ENCODE peak calls at places on chromosomes 5 and 9, in nine cellular contexts. A is A549, R is IMR-90, L is suprapubic skin, J is esophagus squamous epithelium, G is lower leg skin, X is erythroblast, K is heart left ventricle, Q is uterus. E is an unnamed sample.

GRCh38 chr9:136849038-136849959 is at the start of gene PHPT1:
- DNase-seq in A (peak), R (peak), L (peak), J (peak), G (peak), X (peak), K (peak), Q (peak), E (peak)

GRCh38 chr5:10448754-10449345 is 7.2 kb downstream of the ROPN1L start:
- DNase-seq in A (no peak), R (no peak), L (no peak), J (no peak), G (no peak), X (no peak), K (no peak), Q (no peak), E (no peak)

GRCh38 chr5:133680830-133681555 is 68.7 kb upstream of the FSTL4 start:
- DNase-seq in A (no peak), R (no peak), L (peak), J (no peak), G (no peak), X (no peak), K (no peak), Q (no peak), E (no peak)

GRCh38 chr5:145471831-145472616 is 363.1 kb downstream of the PRELID2 start:
- DNase-seq in A (no peak), R (peak), L (no peak), J (no peak), G (no peak), X (peak), K (no peak), Q (no peak), E (no peak)

GRCh38 chr5:1907616-1908015 is 24.9 kb upstream of the IRX4 start:
- DNase-seq in A (no peak), R (no peak), L (no peak), J (no peak), G (no peak), X (no peak), K (no peak), Q (no peak), E (no peak)

GRCh38 chr5:56148453-56148971 is 84.6 kb downstream of the ANKRD55 start:
- DNase-seq in A (no peak), R (no peak), L (no peak), J (no peak), G (no peak), X (no peak), K (no peak), Q (no peak), E (no peak)

GRCh38 chr5:63573402-63573801 is 388.8 kb downstream of the HTR1A start:
- DNase-seq in A (no peak), R (no peak), L (no peak), J (no peak), G (no peak), X (no peak), K (no peak), Q (no peak), E (no peak)

GRCh38 chr9:121744002-121744686 is 92.7 kb downstream of the DAB2IP start:
- DNase-seq in A (peak), R (peak), L (no peak), J (no peak), G (peak), X (peak), K (peak), Q (no peak), E (no peak)

GRCh38 chr5:112762113-112762810 is 24.6 kb downstream of the APC start:
- DNase-seq in A (no peak), R (peak), L (no peak), J (no peak), G (no peak), X (no peak), K (no peak), Q (no peak), E (no peak)

GRCh38 chr5:73940747-73941146 is 314.8 kb downstream of the ARHGEF28 start:
- DNase-seq in A (no peak), R (no peak), L (no peak), J (no peak), G (no peak), X (no peak), K (no peak), Q (no peak), E (no peak)

GRCh38 chr9:19028835-19029451 is 4.1 kb downstream of the SAXO1 start:
- DNase-seq in A (peak), R (peak), L (no peak), J (no peak), G (peak), X (peak), K (peak), Q (peak), E (peak)

GRCh38 chr5:71701409-71701808 is 17.7 kb upstream of the CARTPT start:
- DNase-seq in A (no peak), R (no peak), L (no peak), J (no peak), G (no peak), X (no peak), K (no peak), Q (no peak), E (no peak)

GRCh38 chr5:172076783-172077244 is 70.4 kb upstream of the FBXW11 start:
- DNase-seq in A (no peak), R (peak), L (peak), J (no peak), G (no peak), X (no peak), K (no peak), Q (no peak), E (no peak)

GRCh38 chr5:176379881-176380280 is 8.5 kb downstream of the NOP16 start:
- DNase-seq in A (no peak), R (no peak), L (no peak), J (no peak), G (no peak), X (no peak), K (no peak), Q (no peak), E (no peak)

GRCh38 chr5:165224366-165224765 is 1718.9 kb downstream of the MAT2B start:
- DNase-seq in A (no peak), R (no peak), L (no peak), J (no peak), G (no peak), X (no peak), K (no peak), Q (no peak), E (no peak)

GRCh38 chr5:114308508-114308907 is 53.4 kb upstream of the KCNN2 start:
- DNase-seq in A (no peak), R (no peak), L (no peak), J (no peak), G (no peak), X (no peak), K (no peak), Q (no peak), E (no peak)

GRCh38 chr5:134873494-134873893 is 677 bp upstream of the TXNDC15 start:
- DNase-seq in A (no peak), R (no peak), L (no peak), J (no peak), G (no peak), X (no peak), K (no peak), Q (no peak), E (no peak)

GRCh38 chr9:16329699-16330113 is 540.8 kb downstream of the BNC2 start:
- DNase-seq in A (no peak), R (peak), L (no peak), J (no peak), G (no peak), X (no peak), K (peak), Q (peak), E (peak)

GRCh38 chr5:83029912-83030311 is 47.3 kb downstream of the TMEM167A start:
- DNase-seq in A (no peak), R (peak), L (no peak), J (no peak), G (no peak), X (peak), K (no peak), Q (no peak), E (no peak)

GRCh38 chr5:109575506-109575905 is 114.2 kb upstream of the MAN2A1 start:
- DNase-seq in A (no peak), R (no peak), L (no peak), J (no peak), G (no peak), X (no peak), K (no peak), Q (no peak), E (no peak)

GRCh38 chr9:109206670-109207069 is 39.6 kb upstream of the FRRS1L start:
- DNase-seq in A (no peak), R (no peak), L (no peak), J (no peak), G (no peak), X (peak), K (no peak), Q (no peak), E (no peak)

GRCh38 chr9:121725008-121725795 is 73.8 kb downstream of the DAB2IP start:
- DNase-seq in A (no peak), R (peak), L (peak), J (no peak), G (peak), X (no peak), K (peak), Q (peak), E (peak)

GRCh38 chr9:981491-981898 is 5.0 kb downstream of the DMRT3 start:
- DNase-seq in A (no peak), R (no peak), L (no peak), J (no peak), G (no peak), X (no peak), K (no peak), Q (no peak), E (no peak)

GRCh38 chr9:68747043-68747533 is 42.0 kb downstream of the PIP5K1B start:
- DNase-seq in A (no peak), R (no peak), L (no peak), J (no peak), G (no peak), X (peak), K (no peak), Q (no peak), E (no peak)

GRCh38 chr9:80866121-80866520 is 823.2 kb downstream of the TLE1 start:
- DNase-seq in A (no peak), R (no peak), L (no peak), J (no peak), G (no peak), X (no peak), K (no peak), Q (no peak), E (no peak)

GRCh38 chr5:173329370-173330150 is 1.3 kb upstream of the STC2 start:
- DNase-seq in A (no peak), R (no peak), L (peak), J (no peak), G (no peak), X (no peak), K (no peak), Q (no peak), E (no peak)

GRCh38 chr9:90300901-90301688 is 341.5 kb downstream of the DIRAS2 start:
- DNase-seq in A (peak), R (peak), L (no peak), J (no peak), G (peak), X (no peak), K (no peak), Q (peak), E (no peak)

GRCh38 chr5:58447231-58447630 is 12.7 kb downstream of the PLK2 start:
- DNase-seq in A (no peak), R (peak), L (no peak), J (no peak), G (no peak), X (no peak), K (no peak), Q (no peak), E (no peak)

GRCh38 chr9:38226491-38226951 is 157.5 kb upstream of the SHB start:
- DNase-seq in A (no peak), R (peak), L (no peak), J (no peak), G (no peak), X (no peak), K (no peak), Q (no peak), E (no peak)

GRCh38 chr9:136117291-136118060 is 1.2 kb downstream of the TMEM250 start:
- DNase-seq in A (no peak), R (no peak), L (no peak), J (no peak), G (no peak), X (peak), K (peak), Q (no peak), E (no peak)

GRCh38 chr9:37200572-37201005 is 80.2 kb downstream of the ZCCHC7 start:
- DNase-seq in A (no peak), R (peak), L (no peak), J (no peak), G (no peak), X (peak), K (no peak), Q (no peak), E (no peak)

GRCh38 chr9:113955076-113955752 is 79.1 kb downstream of the ZNF618 start:
- DNase-seq in A (no peak), R (peak), L (peak), J (no peak), G (peak), X (no peak), K (no peak), Q (no peak), E (no peak)

GRCh38 chr9:14080940-14081621 is 232.9 kb downstream of the NFIB start:
- DNase-seq in A (no peak), R (peak), L (no peak), J (no peak), G (no peak), X (no peak), K (no peak), Q (no peak), E (no peak)

GRCh38 chr5:34484591-34485228 is 171.4 kb upstream of the RAI14 start:
- DNase-seq in A (no peak), R (peak), L (no peak), J (no peak), G (no peak), X (no peak), K (no peak), Q (no peak), E (no peak)
- TF ChIP-seq POLR2A in A (no peak), R (no peak), L (no peak), J (no peak), G (no peak), X (no peak), K (no peak), Q (no peak), E (no peak)

GRCh38 chr9:128193469-128194096 is 2.2 kb upstream of the CIZ1 start:
- DNase-seq in A (no peak), R (no peak), L (no peak), J (no peak), G (no peak), X (no peak), K (no peak), Q (no peak), E (no peak)

GRCh38 chr9:128192601-128193371 is 1.4 kb upstream of the CIZ1 start:
- DNase-seq in A (peak), R (peak), L (peak), J (no peak), G (peak), X (peak), K (peak), Q (peak), E (peak)

GRCh38 chr9:128190013-128190412 is 1.4 kb downstream of the CIZ1 start:
- DNase-seq in A (no peak), R (no peak), L (no peak), J (no peak), G (no peak), X (peak), K (no peak), Q (no peak), E (no peak)

GRCh38 chr9:128190516-128191405 is 611 bp downstream of the CIZ1 start:
- DNase-seq in A (no peak), R (no peak), L (no peak), J (no peak), G (no peak), X (peak), K (no peak), Q (no peak), E (peak)

DNA sequence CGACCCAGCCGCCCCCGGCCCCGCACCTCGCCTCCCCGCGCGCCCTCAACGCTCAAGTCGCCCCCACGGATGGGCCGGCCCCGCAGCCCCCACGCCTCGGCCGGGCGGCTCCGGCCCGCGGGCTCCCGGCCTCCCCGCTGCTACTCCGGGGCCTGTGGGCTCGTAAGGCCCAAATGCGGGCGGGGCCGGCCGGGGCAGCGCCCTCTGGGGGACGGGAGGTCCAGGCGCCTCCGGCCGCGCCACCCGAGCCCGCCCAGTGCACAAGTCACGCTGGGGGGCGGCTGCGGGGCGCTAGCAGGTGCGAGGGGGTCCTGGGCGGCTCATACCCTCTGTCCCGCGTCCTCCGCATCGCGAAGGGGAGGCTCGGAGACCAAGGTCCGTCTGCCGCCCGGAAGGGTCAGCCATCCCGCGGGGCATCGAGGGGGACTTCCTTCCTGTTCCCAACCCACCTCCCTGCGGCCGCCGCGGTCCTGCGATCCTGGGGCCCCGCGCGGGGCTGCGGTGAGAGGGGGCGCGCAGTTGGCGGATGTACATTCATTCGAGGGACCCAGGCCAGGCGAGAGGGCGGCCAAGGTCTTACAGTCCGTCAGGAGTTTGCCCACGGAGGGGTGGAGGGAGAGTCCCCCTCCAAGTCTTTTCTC is at the start of gene CIZ1:
- DNase-seq in A (peak), R (peak), L (peak), J (no peak), G (no peak), X (peak), K (peak), Q (peak), E (peak)
- TF ChIP-seq POLR2A in A (peak), R (peak), L (peak), J (peak), G (no peak), X (peak), K (no peak), Q (peak), E (peak)

DNA sequence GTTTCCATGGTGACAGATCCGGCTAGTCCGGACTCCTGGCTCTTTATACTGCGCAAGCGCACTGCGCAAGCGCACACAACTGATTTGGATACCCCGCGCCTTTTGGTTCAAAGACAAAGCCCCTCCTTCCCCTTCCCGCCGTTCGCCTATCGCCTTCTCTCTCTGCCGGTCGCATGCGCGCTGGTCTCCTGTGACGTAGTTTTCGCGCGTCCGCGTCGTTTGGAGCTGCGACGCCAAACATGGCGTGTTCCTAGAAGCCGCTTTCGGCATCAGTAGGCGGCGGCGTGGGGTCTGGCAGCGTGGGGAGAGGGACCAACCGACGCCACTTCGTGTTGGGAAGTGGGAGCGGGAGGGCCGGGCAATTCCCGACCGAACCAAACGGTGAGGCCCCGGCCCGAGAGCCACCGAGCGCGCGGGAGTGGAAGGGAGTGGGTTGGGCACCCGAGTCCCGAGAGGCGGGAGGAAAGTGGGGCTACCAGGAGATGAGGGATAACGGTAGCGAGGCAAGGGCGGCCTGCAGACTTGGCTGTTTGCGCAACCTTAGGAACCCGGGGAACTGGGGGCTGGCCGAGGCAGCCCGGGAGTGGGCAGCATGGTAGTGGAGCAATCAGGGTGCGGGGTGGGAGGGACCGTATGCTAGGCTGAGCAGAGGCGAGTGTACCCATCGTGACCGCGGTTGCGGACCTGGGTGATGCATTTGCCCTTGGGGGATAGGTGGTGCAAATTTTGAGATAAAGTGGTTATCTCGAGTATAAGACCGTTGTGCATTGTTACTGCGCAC is at the start of gene IPO11:
- DNase-seq in A (peak), R (peak), L (peak), J (peak), G (peak), X (peak), K (peak), Q (peak), E (peak)
- TF ChIP-seq POLR2A in A (peak), R (peak), L (peak), J (peak), G (no peak), X (peak), K (peak), Q (peak), E (peak)

GRCh38 chr5:122311888-122312669 is at the start of gene SNCAIP:
- DNase-seq in A (peak), R (peak), L (no peak), J (no peak), G (no peak), X (peak), K (peak), Q (peak), E (peak)
- TF ChIP-seq POLR2A in A (no peak), R (no peak), L (no peak), J (no peak), G (no peak), X (no peak), K (no peak), Q (peak), E (peak)

GRCh38 chr5:149435660-149436059 is 56.6 kb upstream of the IL17B start:
- DNase-seq in A (no peak), R (no peak), L (no peak), J (no peak), G (no peak), X (no peak), K (no peak), Q (no peak), E (no peak)

GRCh38 chr5:149435015-149435376 is 55.9 kb upstream of the IL17B start:
- DNase-seq in A (no peak), R (no peak), L (no peak), J (no peak), G (no peak), X (no peak), K (no peak), Q (no peak), E (no peak)

GRCh38 chr5:149433524-149434131 is 54.5 kb upstream of the IL17B start:
- DNase-seq in A (no peak), R (peak), L (no peak), J (no peak), G (no peak), X (no peak), K (no peak), Q (peak), E (no peak)

GRCh38 chr5:149432861-149433462 is 53.9 kb upstream of the IL17B start:
- DNase-seq in A (no peak), R (no peak), L (no peak), J (no peak), G (no peak), X (no peak), K (no peak), Q (peak), E (no peak)

DNA sequence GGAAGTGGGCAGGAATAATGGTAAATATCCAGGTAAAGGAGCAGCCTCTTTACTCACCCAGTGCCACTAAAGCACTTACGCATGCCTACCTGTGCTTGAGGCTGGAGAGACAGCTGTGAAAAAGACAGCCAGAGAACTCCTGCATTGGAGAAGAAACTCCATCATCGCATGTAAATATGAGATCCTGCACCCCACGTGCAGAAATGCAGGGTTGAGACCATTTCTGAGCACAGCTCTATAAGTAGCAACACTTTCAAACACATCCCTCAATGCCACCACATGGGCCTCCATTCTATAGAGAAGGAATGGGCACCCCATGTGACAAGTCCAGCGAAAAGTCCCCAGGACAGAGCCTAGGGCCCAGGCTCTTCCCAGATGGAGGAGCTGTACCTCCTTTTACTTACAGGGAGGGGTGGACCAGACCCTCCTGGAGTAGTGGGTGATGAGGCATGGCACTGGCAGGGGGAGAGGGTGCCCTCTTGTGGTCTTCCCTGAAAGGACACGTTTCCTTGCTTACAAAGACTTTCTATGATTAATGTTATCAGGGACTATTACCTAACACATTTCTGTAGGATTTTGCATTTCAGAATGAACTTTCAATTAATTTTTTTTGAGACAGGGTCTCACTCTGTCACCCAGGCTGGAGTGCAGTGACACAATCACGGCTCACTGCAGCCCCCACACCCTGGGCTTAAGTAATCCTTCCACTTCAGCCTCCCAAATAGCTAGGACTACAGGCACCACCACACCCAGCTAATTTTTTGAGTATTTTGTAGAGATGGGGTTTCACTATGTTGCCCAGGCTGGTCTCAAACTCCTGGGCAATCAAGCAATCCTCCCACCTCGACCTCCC is 55.3 kb upstream of the IL17B start:
- DNase-seq in A (peak), R (peak), L (no peak), J (no peak), G (peak), X (peak), K (no peak), Q (peak), E (peak)
- TF ChIP-seq POLR2A in A (no peak), R (peak), L (no peak), J (no peak), G (no peak), X (no peak), K (no peak), Q (no peak), E (no peak)

GRCh38 chr5:177484902-177485549 is 11.6 kb upstream of the DBN1 start:
- DNase-seq in A (no peak), R (no peak), L (no peak), J (no peak), G (no peak), X (no peak), K (no peak), Q (peak), E (no peak)
- TF ChIP-seq POLR2A in A (no peak), R (no peak), L (no peak), J (no peak), G (no peak), X (no peak), K (no peak), Q (no peak), E (no peak)